ENCODE peak calls at places on chromosomes 1 and 21, in eight cellular contexts. D is RWPE2; Y is stomach; I is caudate nucleus; M is GM23248; O is adrenal gland; T is CD8-positive, alpha-beta T cell; P is A549. A is an unnamed sample.

GRCh38 chr1:61640531-61641125 is 84.3 kb downstream of the TM2D1 start:
- DNase-seq in Y (no peak), M (no peak), D (no peak), T (no peak), O (no peak), I (no peak), P (no peak), A (no peak)

GRCh38 chr1:228989992-228990827 is 254.9 kb downstream of the RHOU start:
- DNase-seq in O (peak), P (no peak), I (peak), M (no peak), Y (peak), T (no peak), D (no peak), A (peak)

GRCh38 chr1:233020441-233020840 is 70.0 kb downstream of the NTPCR start:
- DNase-seq in I (no peak), Y (no peak), P (no peak), M (no peak), O (no peak), D (no peak), T (no peak), A (no peak)

GRCh38 chr1:1173793-1174415 is at the start of gene TTLL10:
- DNase-seq in D (peak), Y (no peak), I (no peak), M (no peak), T (peak), O (no peak), P (no peak), A (no peak)

GRCh38 chr1:35883681-35884155 is 709 bp downstream of the AGO1 start:
- DNase-seq in O (peak), D (peak), I (peak), M (peak), Y (peak), T (peak), P (peak), A (peak)

GRCh38 chr1:220290163-220290761 is 18.0 kb upstream of the RAB3GAP2 start:
- DNase-seq in O (no peak), P (no peak), M (no peak), Y (no peak), I (no peak), D (no peak), T (no peak), A (no peak)

GRCh38 chr1:173445164-173445563 is 32.0 kb upstream of the PRDX6 start:
- DNase-seq in Y (no peak), D (no peak), I (no peak), M (no peak), O (no peak), T (no peak), P (no peak), A (no peak)

GRCh38 chr1:241156231-241156965 is 200.6 kb downstream of the RGS7 start:
- DNase-seq in D (no peak), M (peak), T (no peak), P (peak), Y (peak), I (no peak), O (peak), A (no peak)

GRCh38 chr1:9653195-9653782 is 1.8 kb downstream of the PIK3CD start:
- DNase-seq in I (no peak), Y (no peak), D (no peak), O (no peak), M (no peak), P (no peak), T (peak), A (no peak)

GRCh38 chr1:61007534-61008364 is 74.6 kb upstream of the NFIA start:
- DNase-seq in O (no peak), T (no peak), Y (no peak), D (no peak), P (no peak), M (no peak), I (no peak), A (no peak)

GRCh38 chr1:174982971-174983689 is 16.6 kb upstream of the CACYBP start:
- DNase-seq in D (no peak), Y (no peak), M (peak), P (peak), O (no peak), T (peak), I (no peak), A (no peak)

GRCh38 chr21:46055863-46056281 is 42.0 kb upstream of the COL6A2 start:
- DNase-seq in D (no peak), P (no peak), O (no peak), M (peak), T (no peak), Y (no peak), I (no peak), A (no peak)
- H3K27ac ChIP-seq in D (no peak), P (no peak), O (peak), M (peak), T (no peak), Y (peak), I (peak), A (peak)

GRCh38 chr1:94905207-94905606 is 21.7 kb downstream of the CNN3 start:
- DNase-seq in M (no peak), P (no peak), O (no peak), Y (no peak), I (no peak), D (no peak), T (no peak), A (no peak)
- H3K27ac ChIP-seq in M (no peak), P (no peak), O (peak), Y (no peak), I (no peak), D (peak), T (no peak), A (no peak)

DNA sequence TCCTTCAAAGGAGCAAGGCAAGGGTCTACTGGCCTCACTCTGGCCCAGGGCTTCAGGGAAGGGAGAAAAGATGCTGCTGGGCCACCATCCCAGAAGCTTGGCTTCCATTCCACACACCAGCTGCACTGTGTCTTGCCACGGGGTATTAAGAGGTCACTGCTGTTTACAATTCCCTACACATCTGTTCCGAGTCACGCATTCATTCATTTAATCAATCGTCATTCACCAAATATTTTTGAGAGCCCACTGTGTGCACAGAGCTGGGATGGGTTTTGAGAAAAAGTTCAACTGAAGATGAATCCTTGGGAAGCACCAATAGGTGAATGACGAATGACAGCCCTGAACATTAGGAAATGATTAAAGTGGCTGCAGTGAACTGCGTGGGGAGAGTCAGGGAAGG is 101.7 kb downstream of the NAV1 start:
- DNase-seq in T (no peak), P (no peak), I (peak), O (no peak), Y (no peak), D (no peak), M (peak), A (no peak)
- H3K27ac ChIP-seq in T (no peak), P (no peak), I (no peak), O (no peak), Y (peak), D (no peak), M (peak), A (no peak)

GRCh38 chr1:37850352-37850955 is 8.9 kb downstream of the MTF1 start:
- DNase-seq in I (no peak), T (no peak), D (no peak), P (no peak), O (no peak), Y (no peak), M (no peak), A (no peak)
- H3K27ac ChIP-seq in I (no peak), T (no peak), D (no peak), P (no peak), O (peak), Y (peak), M (no peak), A (no peak)

GRCh38 chr1:154954541-154954940 is 1.4 kb downstream of the PBXIP1 start:
- DNase-seq in T (no peak), P (no peak), M (no peak), O (no peak), I (no peak), D (no peak), Y (no peak), A (no peak)
- H3K27ac ChIP-seq in T (peak), P (no peak), M (no peak), O (peak), I (peak), D (no peak), Y (peak), A (no peak)

GRCh38 chr1:64497484-64497883 is 27.6 kb downstream of the CACHD1 start:
- DNase-seq in T (no peak), Y (no peak), P (no peak), D (no peak), M (peak), I (no peak), O (no peak), A (no peak)
- H3K27ac ChIP-seq in T (no peak), Y (peak), P (no peak), D (no peak), M (no peak), I (no peak), O (peak), A (no peak)

DNA sequence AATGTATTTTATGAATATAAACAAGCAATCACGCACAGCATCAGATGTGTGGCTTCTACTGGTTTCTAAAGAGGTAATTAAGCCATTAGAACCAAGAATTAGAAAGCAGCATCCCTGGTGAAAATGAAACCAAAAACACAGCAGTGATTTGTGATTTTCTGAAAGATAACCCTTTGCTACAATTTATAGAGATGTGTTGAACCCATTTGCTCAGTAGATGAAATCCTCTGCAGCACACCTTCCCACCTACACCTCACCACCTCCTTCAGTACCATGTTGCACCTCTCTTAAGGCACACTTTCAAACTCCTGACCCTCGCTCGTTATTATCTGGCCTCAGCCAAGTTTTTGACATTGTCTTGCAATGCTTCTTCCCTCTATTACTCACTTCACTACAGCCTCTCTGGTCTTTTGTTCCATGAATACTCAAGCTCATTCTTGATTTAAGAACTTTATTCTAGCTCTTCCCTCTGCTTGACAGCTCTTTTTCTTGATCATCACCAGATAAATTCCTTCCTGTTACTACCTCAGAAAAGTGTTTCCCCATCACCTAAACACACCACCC is 38.6 kb downstream of the NSL1 start:
- DNase-seq in Y (no peak), T (no peak), D (no peak), O (no peak), M (peak), P (no peak), I (no peak), A (no peak)
- H3K27ac ChIP-seq in Y (peak), T (no peak), D (no peak), O (peak), M (peak), P (no peak), I (peak), A (no peak)

A was measured in lung.